ENCODE peak calls at places on chromosomes 11 and 22, in five cellular contexts. I is A549; D is ascending aorta; A is CD8-positive, alpha-beta memory T cell; M is hepatocyte. Y is an unnamed sample.

GRCh38 chr11:45894555-45895247 is 9.2 kb downstream of the MAPK8IP1 start:
- DNase-seq in I (no peak), D (no peak), A (no peak), M (no peak), Y (no peak)

GRCh38 chr22:35838849-35839646 is 121.4 kb downstream of the APOL5 start:
- DNase-seq in I (peak), D (no peak), A (no peak), M (peak), Y (peak)

GRCh38 chr11:128956401-128957203 is 13.9 kb upstream of the TP53AIP1 start:
- DNase-seq in I (peak), D (no peak), A (no peak), M (peak), Y (peak)

GRCh38 chr22:48576333-48577013 is 1251.2 kb downstream of the BRD1 start:
- DNase-seq in I (no peak), D (no peak), A (no peak), M (peak), Y (peak)

GRCh38 chr11:1481483-1481825 is 5.1 kb downstream of the MOB2 start:
- DNase-seq in I (no peak), D (no peak), A (no peak), M (no peak), Y (peak)

GRCh38 chr11:72072348-72072747 is 8.0 kb downstream of the NUMA1 start:
- DNase-seq in I (peak), D (no peak), A (no peak), M (peak), Y (peak)

GRCh38 chr11:118897721-118898310 is 14.1 kb downstream of the CXCR5 start:
- DNase-seq in I (no peak), D (no peak), A (no peak), M (no peak), Y (no peak)

GRCh38 chr11:128757235-128757711 is 63.4 kb downstream of the FLI1 start:
- DNase-seq in I (peak), D (peak), A (peak), M (no peak), Y (no peak)

GRCh38 chr11:2825886-2826678 is 59.5 kb downstream of the CDKN1C start:
- DNase-seq in I (no peak), D (peak), A (no peak), M (peak), Y (peak)

GRCh38 chr22:43782448-43782847 is 29.7 kb downstream of the EFCAB6 start:
- DNase-seq in I (no peak), D (no peak), A (no peak), M (no peak), Y (no peak)

GRCh38 chr11:102950622-102951081 is 4.9 kb downstream of the MMP13 start:
- DNase-seq in I (peak), D (no peak), A (no peak), M (no peak), Y (no peak)

GRCh38 chr11:57237204-57237681 is at the start of gene APLNR:
- DNase-seq in I (no peak), D (no peak), A (no peak), M (no peak), Y (peak)

GRCh38 chr11:114847599-114847998 is 169.3 kb downstream of the NXPE2 start:
- DNase-seq in I (no peak), D (no peak), A (no peak), M (no peak), Y (peak)

GRCh38 chr22:37314315-37315046 is 32.2 kb downstream of the CYTH4 start:
- DNase-seq in I (no peak), D (no peak), A (no peak), M (no peak), Y (no peak)

GRCh38 chr11:62444271-62444833 is 25.5 kb downstream of the SCGB1A1 start:
- DNase-seq in I (no peak), D (peak), A (no peak), M (no peak), Y (peak)

GRCh38 chr11:11213117-11213516 is 139.9 kb downstream of the CSNK2A3 start:
- DNase-seq in I (no peak), D (no peak), A (no peak), M (no peak), Y (no peak)

GRCh38 chr22:36197065-36197440 is 4.6 kb downstream of the APOL4 start:
- DNase-seq in I (no peak), D (no peak), A (no peak), M (peak), Y (peak)

GRCh38 chr22:50716291-50717024 is 21.5 kb upstream of the ACR start:
- DNase-seq in I (no peak), D (no peak), A (no peak), M (no peak), Y (no peak)

GRCh38 chr11:112540261-112540660 is 279.6 kb upstream of the PLET1 start:
- DNase-seq in I (no peak), D (no peak), A (no peak), M (no peak), Y (no peak)

DNA sequence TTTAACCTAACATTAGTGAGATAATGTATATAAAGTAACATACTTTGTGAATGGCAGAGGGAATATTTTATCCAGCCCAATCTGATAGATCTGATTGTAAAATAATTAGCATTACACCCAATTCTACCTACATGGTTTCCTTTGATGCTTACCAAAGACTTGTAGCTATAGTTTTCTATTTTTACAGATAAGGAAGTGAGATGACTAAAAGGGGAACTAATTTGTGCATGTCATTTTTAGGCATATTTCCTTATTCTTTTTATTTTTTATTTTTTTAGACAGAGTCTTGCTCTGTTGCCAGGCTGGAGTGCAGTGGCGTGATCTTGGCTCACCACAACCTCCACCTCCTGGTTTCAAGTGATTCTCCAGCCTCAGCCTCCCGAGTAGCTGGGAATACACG is 793.7 kb upstream of the LRRC4C start:
- DNase-seq in I (no peak), D (no peak), A (no peak), M (no peak), Y (no peak)
- H3K4me3 ChIP-seq in I (no peak), D (no peak), A (no peak), M (no peak), Y (no peak)

GRCh38 chr11:68332186-68332585 is 19.8 kb downstream of the LRP5 start:
- DNase-seq in I (no peak), D (no peak), A (no peak), M (no peak), Y (no peak)
- H3K4me3 ChIP-seq in I (no peak), D (no peak), A (no peak), M (no peak), Y (no peak)

GRCh38 chr11:127073621-127074020 is 73.1 kb upstream of the KIRREL3 start:
- DNase-seq in I (no peak), D (no peak), A (no peak), M (no peak), Y (no peak)
- H3K4me3 ChIP-seq in I (no peak), D (no peak), A (no peak), M (no peak), Y (no peak)

GRCh38 chr11:115928811-115929210 is 424.6 kb upstream of the CADM1 start:
- DNase-seq in I (no peak), D (no peak), A (no peak), M (no peak), Y (no peak)
- H3K4me3 ChIP-seq in I (no peak), D (no peak), A (no peak), M (no peak), Y (no peak)

Y was measured in neural progenitor cell.